ENCODE peak calls at places on chromosomes 2 and 18, in seven cellular contexts. K, Z, R, W, I, M and U are unnamed samples.

GRCh38 chr18:57030417-57030816 is 116.5 kb upstream of the BOD1L2 start:
- DNase-seq in K (no peak), Z (no peak), R (no peak), W (no peak), I (no peak), M (no peak), U (no peak)

GRCh38 chr2:240435457-240435954 is at the start of gene GPC1:
- DNase-seq in K (peak; percentile 53), Z (peak; percentile 80), R (no peak), W (peak; percentile 89), I (peak; percentile 83), M (peak; percentile 56), U (peak; percentile 80)

GRCh38 chr18:55462652-55463051 is 125.3 kb downstream of the TCF4 start:
- DNase-seq in K (no peak), Z (no peak), R (no peak), W (no peak), I (no peak), M (no peak), U (no peak)

GRCh38 chr2:213199871-213200270 is 48.5 kb upstream of the IKZF2 start:
- DNase-seq in K (no peak), Z (no peak), R (no peak), W (no peak), I (no peak), M (no peak), U (no peak)

GRCh38 chr2:176466918-176467452 is 197.7 kb downstream of the MTX2 start:
- DNase-seq in K (no peak), Z (no peak), R (no peak), W (no peak), I (no peak), M (no peak), U (no peak)

GRCh38 chr18:13453714-13454113 is 235.2 kb downstream of the LDLRAD4 start:
- DNase-seq in K (no peak), Z (no peak), R (no peak), W (no peak), I (no peak), M (peak; percentile 33), U (no peak)

GRCh38 chr2:24423095-24423494 is 62.8 kb upstream of the ITSN2 start:
- DNase-seq in K (no peak), Z (no peak), R (no peak), W (no peak), I (no peak), M (no peak), U (no peak)

GRCh38 chr2:28400434-28400833 is 7.8 kb downstream of the FOSL2 start:
- DNase-seq in K (no peak), Z (no peak), R (no peak), W (no peak), I (no peak), M (no peak), U (no peak)

GRCh38 chr2:70496819-70497218 is 56.8 kb downstream of the TGFA start:
- DNase-seq in K (no peak), Z (no peak), R (no peak), W (no peak), I (no peak), M (no peak), U (no peak)

GRCh38 chr2:24461685-24462084 is 29.4 kb upstream of the NCOA1 start:
- DNase-seq in K (no peak), Z (no peak), R (no peak), W (no peak), I (no peak), M (no peak), U (no peak)

GRCh38 chr2:176104338-176105077 is 2.6 kb upstream of the HOXD11 start:
- DNase-seq in K (no peak), Z (no peak), R (no peak), W (peak; percentile 76), I (no peak), M (no peak), U (peak; percentile 70)

GRCh38 chr18:79402977-79403722 is 7.4 kb downstream of the NFATC1 start:
- DNase-seq in K (peak; percentile 88), Z (peak; percentile 78), R (no peak), W (peak; percentile 69), I (peak; percentile 3), M (no peak), U (peak; percentile 71)

DNA sequence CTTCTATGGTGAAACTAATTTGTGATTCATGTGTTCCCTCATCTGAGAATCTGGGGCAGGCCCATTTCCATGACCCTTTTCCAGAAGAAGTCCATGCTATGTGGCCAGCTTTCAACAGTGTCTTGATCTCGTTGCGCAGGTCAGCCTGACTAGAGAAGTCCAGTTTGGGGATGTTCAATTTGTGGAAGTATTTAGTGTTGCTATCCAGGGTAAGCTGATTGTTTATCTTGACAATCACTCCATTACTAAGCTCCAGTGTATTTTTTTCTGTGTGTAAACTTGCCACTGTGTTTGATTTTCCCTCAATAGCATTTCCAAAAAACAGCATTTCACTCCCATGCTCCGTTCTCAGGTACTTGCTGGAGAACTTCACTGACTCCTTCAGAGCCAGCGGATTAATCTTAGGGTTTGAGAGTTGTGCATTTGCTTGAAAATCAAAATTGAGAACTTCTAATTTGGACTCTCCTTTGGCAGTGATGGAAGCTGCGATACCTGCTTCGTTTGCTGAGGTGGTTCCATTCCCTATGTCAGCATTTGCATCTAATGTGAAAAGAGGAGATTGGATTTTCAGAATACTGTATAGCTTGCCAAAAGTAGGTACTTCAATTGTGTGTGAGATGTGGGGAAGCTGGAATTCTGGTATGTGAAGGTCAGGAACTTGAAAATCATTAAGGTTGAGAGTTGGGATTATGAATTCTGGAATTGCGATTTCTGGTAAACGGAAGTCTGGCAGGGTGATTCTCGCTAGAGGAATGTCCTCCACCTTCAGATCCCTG is 35.7 kb downstream of the APOB start:
- DNase-seq in K (no peak), Z (no peak), R (no peak), W (no peak), I (no peak), M (no peak), U (no peak)
- H3K27me3 ChIP-seq in K (no peaks in the 10 kb centered on the region), Z (no peaks in the 10 kb centered on the region), R (no peaks in the 10 kb centered on the region), W (no peaks in the 10 kb centered on the region), I (no peaks in the 10 kb centered on the region), M (no peaks in the 10 kb centered on the region), U (peaks cover 4% of the 10 kb centered on the region)

GRCh38 chr18:58192519-58192918 is 148.5 kb downstream of the NEDD4L start:
- DNase-seq in K (no peak), Z (no peak), R (no peak), W (no peak), I (no peak), M (no peak), U (no peak)

GRCh38 chr18:58186258-58186948 is 142.4 kb downstream of the NEDD4L start:
- DNase-seq in K (no peak), Z (peak; percentile 56), R (no peak), W (no peak), I (peak; percentile 92), M (peak; percentile 93), U (peak; percentile 68)

GRCh38 chr18:58194028-58194427 is 150.0 kb downstream of the NEDD4L start:
- DNase-seq in K (no peak), Z (no peak), R (no peak), W (peak; percentile 91), I (no peak), M (no peak), U (no peak)

GRCh38 chr18:58190842-58191530 is 147.0 kb downstream of the NEDD4L start:
- DNase-seq in K (no peak), Z (no peak), R (peak; percentile 34), W (no peak), I (no peak), M (no peak), U (peak; percentile 24)

GRCh38 chr18:58189008-58189407 is 145.0 kb downstream of the NEDD4L start:
- DNase-seq in K (no peak), Z (no peak), R (no peak), W (no peak), I (no peak), M (no peak), U (no peak)
- H3K4me3 ChIP-seq in K (no peak overlapping the region), Z (no peak overlapping the region), R (no peak overlapping the region), W (no peak overlapping the region), I (no peak overlapping the region), M (no peak overlapping the region), U (no peak overlapping the region)

GRCh38 chr2:86072271-86072858 is 33.3 kb downstream of the POLR1A start:
- DNase-seq in K (peak; percentile 87), Z (peak; percentile 65), R (no peak), W (no peak), I (no peak), M (peak; percentile 31), U (peak; percentile 97)
- H3K36me3 ChIP-seq in K (peaks cover 48% of the 10 kb centered on the region), Z (peaks cover 59% of the 10 kb centered on the region), R (peaks cover 67% of the 10 kb centered on the region), W (peaks cover 95% of the 10 kb centered on the region), I (peaks cover 38% of the 10 kb centered on the region), M (peaks cover 30% of the 10 kb centered on the region), U (peaks cover 83% of the 10 kb centered on the region)

GRCh38 chr2:201952212-201952611 is 81.4 kb upstream of the FZD7 start:
- DNase-seq in K (no peak), Z (no peak), R (no peak), W (peak; percentile 79), I (no peak), M (no peak), U (no peak)
- H3K27me3 ChIP-seq in K (no peaks in the 10 kb centered on the region), Z (no peaks in the 10 kb centered on the region), R (peaks cover 2% of the 10 kb centered on the region), W (no peaks in the 10 kb centered on the region), I (no peaks in the 10 kb centered on the region), M (no peaks in the 10 kb centered on the region), U (no peaks in the 10 kb centered on the region)

GRCh38 chr2:11833601-11834000 is 87.2 kb downstream of the LPIN1 start:
- DNase-seq in K (no peak), Z (no peak), R (no peak), W (no peak), I (no peak), M (peak; percentile 93), U (peak; percentile 48)
- H3K4me3 ChIP-seq in K (no peak overlapping the region), Z (no peak overlapping the region), R (no peak overlapping the region), W (no peak overlapping the region), I (no peak overlapping the region), M (no peak overlapping the region), U (no peak overlapping the region)

DNA sequence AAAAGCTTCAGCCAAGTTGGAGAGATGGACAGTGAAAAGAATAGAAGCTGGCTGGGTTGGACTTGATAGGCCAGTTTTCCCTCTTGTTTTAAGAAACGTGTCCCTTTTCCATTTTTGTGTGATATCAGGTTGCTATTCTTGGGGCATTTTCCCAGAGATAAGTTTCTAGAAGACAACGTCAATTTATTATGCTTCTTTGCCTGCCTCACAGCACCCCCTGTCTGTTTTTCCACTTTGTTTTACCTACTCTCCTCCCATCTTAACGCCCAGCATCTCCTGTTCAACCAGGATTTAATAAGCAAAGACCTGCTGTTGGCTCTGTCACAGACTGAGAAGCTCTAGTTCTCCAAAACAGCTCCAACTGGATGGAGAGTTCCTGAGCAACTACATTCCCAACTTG is 317.8 kb upstream of the ZNF521 start:
- DNase-seq in K (no peak), Z (no peak), R (no peak), W (no peak), I (no peak), M (no peak), U (no peak)
- H3K36me3 ChIP-seq in K (no peaks in the 10 kb centered on the region), Z (no peaks in the 10 kb centered on the region), R (no peaks in the 10 kb centered on the region), W (no peaks in the 10 kb centered on the region), I (no peaks in the 10 kb centered on the region), M (no peaks in the 10 kb centered on the region), U (no peaks in the 10 kb centered on the region)

DNA sequence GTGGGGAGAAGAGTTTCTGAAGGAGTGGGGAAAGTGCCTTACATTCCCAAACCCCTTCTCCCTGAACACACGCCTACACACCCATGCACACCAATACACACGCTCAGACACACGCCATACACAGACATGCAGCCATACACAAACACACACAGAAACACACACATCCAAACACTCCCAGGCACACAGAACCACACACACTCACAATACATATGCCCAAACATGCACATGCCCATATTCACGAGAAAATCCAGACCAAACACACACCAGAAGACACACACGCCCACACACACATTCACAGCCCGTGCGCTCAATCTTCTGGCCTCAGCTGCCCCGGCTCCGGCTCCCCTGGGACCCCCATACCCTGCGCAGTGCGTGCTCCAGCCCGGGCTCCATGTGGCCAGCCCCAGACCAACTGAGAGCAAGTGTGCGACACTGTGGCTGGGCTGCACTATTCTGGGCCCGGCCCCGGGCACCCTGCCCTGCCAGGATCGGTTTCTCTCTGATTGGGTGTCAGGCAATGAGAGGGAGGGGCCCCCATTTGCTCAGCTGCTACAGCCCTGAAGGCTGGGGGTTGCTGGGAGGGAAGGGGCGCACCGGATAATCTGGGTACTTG is at the start of gene PRKAG3:
- DNase-seq in K (no peak), Z (peak; percentile 35), R (no peak), W (no peak), I (no peak), M (no peak), U (no peak)
- H3K27me3 ChIP-seq in K (no peaks in the 10 kb centered on the region), Z (peaks cover 6% of the 10 kb centered on the region), R (peaks cover 76% of the 10 kb centered on the region), W (no peaks in the 10 kb centered on the region), I (no peaks in the 10 kb centered on the region), M (peaks cover 53% of the 10 kb centered on the region), U (no peaks in the 10 kb centered on the region)